ENCODE peak calls at places on chromosomes 4 and X, in ten cellular contexts. D, A, B, V, S, H, L, K, E and Y are unnamed samples.

GRCh38 chr4:135316266-135316779 is 1114.7 kb upstream of the PABPC4L start:
- DNase-seq in D (peak; percentile 4), A (no peak), B (no peak), V (no peak), S (no peak), H (no peak), L (no peak), K (no peak), E (no peak), Y (no peak)

GRCh38 chr4:153233761-153234371 is 29.6 kb downstream of the TRIM2 start:
- DNase-seq in D (peak; percentile 33), A (no peak), B (peak; percentile 31), V (no peak), S (no peak), H (no peak), L (peak; percentile 96), K (no peak), E (no peak), Y (no peak)

GRCh38 chr4:113935190-113935589 is 44.3 kb downstream of the ARSJ start:
- DNase-seq in D (no peak), A (no peak), B (no peak), V (no peak), S (no peak), H (no peak), L (no peak), K (no peak), E (no peak), Y (no peak)

GRCh38 chr4:186746581-186746980 is 22.9 kb upstream of the FAT1 start:
- DNase-seq in D (no peak), A (no peak), B (no peak), V (no peak), S (no peak), H (no peak), L (no peak), K (no peak), E (no peak), Y (no peak)

GRCh38 chr4:31045151-31045550 is 325.0 kb downstream of the PCDH7 start:
- DNase-seq in D (no peak), A (no peak), B (peak; percentile 4), V (no peak), S (no peak), H (no peak), L (no peak), K (no peak), E (no peak), Y (no peak)

GRCh38 chr4:185811509-185812364 is at the start of gene SORBS2:
- DNase-seq in D (peak; percentile 75), A (peak; percentile 92), B (no peak), V (peak; percentile 45), S (no peak), H (peak; percentile 34), L (peak; percentile 58), K (no peak), E (peak; percentile 83), Y (peak; percentile 53)

GRCh38 chrX:41389311-41389888 is 55.4 kb downstream of the DDX3X start:
- DNase-seq in D (no peak), A (no peak), B (no peak), V (no peak), S (no peak), H (no peak), L (no peak), K (no peak), E (no peak), Y (no peak)

GRCh38 chr4:80926446-80926845 is 104.1 kb upstream of the BMP3 start:
- DNase-seq in D (no peak), A (no peak), B (no peak), V (no peak), S (no peak), H (no peak), L (peak; percentile 21), K (no peak), E (no peak), Y (no peak)

GRCh38 chr4:8107146-8107657 is 51.4 kb downstream of the ABLIM2 start:
- DNase-seq in D (no peak), A (no peak), B (no peak), V (no peak), S (no peak), H (no peak), L (no peak), K (no peak), E (no peak), Y (no peak)

GRCh38 chr4:10320130-10320529 is 137.1 kb downstream of the ZNF518B start:
- DNase-seq in D (peak; percentile 17), A (no peak), B (no peak), V (no peak), S (no peak), H (no peak), L (no peak), K (no peak), E (no peak), Y (no peak)

GRCh38 chr4:175443547-175443946 is 368.5 kb downstream of the GPM6A start:
- DNase-seq in D (no peak), A (peak; percentile 39), B (no peak), V (no peak), S (no peak), H (no peak), L (peak; percentile 22), K (no peak), E (no peak), Y (no peak)
- TF ChIP-seq CTCF in D (no peak), A (peak; percentile 56), B (no peak), V (no peak), S (no peak), H (no peak), L (peak; percentile 34), K (no peak), E (no peak), Y (no peak)

DNA sequence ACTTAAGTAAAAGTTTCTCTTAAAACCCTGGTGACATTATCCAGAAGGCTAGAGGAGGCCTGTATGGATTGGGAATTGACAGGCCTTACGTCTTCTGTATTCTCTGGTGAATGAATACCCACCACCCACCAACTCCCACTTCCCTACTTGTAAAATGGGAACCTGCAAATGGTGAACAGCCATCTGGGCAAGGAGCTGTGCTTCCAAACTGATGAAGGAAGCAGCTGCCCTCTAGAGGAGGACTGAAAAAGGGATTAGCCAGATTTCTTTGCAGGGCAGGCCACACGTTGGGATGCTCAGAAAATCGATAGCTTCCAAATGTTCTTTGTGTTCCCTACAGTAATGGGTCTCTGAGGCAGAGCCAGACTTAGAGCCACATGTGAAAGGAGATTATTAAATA is 39.3 kb upstream of the LPAR4 start:
- DNase-seq in D (peak; percentile 9), A (no peak), B (peak; percentile 33), V (no peak), S (no peak), H (no peak), L (peak; percentile 58), K (peak; percentile 16), E (peak; percentile 12), Y (peak; percentile 5)
- TF ChIP-seq CTCF in D (peak; percentile 27), A (peak; percentile 38), B (peak; percentile 24), V (peak; percentile 31), S (no peak), H (peak; percentile 7), L (peak; percentile 63), K (no peak), E (peak; percentile 63), Y (no peak)

GRCh38 chr4:154345359-154345758 is 146.2 kb downstream of the DCHS2 start:
- DNase-seq in D (no peak), A (no peak), B (no peak), V (no peak), S (no peak), H (no peak), L (no peak), K (no peak), E (no peak), Y (no peak)

GRCh38 chr4:154344686-154345085 is 146.9 kb downstream of the DCHS2 start:
- DNase-seq in D (no peak), A (peak; percentile 11), B (no peak), V (peak; percentile 10), S (no peak), H (no peak), L (no peak), K (peak; percentile 42), E (peak; percentile 5), Y (peak; percentile 15)

GRCh38 chr4:154349829-154350228 is 141.8 kb downstream of the DCHS2 start:
- DNase-seq in D (peak; percentile 46), A (peak; percentile 3), B (no peak), V (peak; percentile 7), S (no peak), H (no peak), L (peak; percentile 7), K (no peak), E (peak; percentile 49), Y (no peak)

DNA sequence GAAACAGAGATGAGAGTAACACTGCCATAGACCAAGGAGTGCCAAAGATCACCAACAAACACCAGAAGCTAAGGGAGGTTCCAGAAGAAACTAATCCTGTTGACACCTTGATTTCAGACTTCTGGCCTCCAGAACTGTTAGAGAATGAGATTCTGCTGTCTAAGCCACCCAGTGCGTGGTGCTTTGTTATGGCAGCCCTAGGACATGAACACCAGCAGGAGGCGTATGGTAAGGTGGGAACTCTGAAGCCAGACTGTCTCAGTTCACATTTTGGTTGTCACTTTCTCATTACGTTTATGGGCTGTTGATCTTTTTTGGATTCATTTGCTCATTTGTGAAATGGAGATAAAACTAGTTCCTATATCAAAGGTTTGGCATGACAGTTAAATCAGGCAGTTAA is 142.9 kb downstream of the DCHS2 start:
- DNase-seq in D (no peak), A (peak; percentile 1), B (no peak), V (no peak), S (no peak), H (no peak), L (no peak), K (peak; percentile 12), E (no peak), Y (no peak)
- TF ChIP-seq CTCF in D (no peak), A (peak; percentile 44), B (no peak), V (no peak), S (no peak), H (no peak), L (no peak), K (no peak), E (no peak), Y (no peak)

GRCh38 chr4:5137927-5138326 is 86.6 kb downstream of the STK32B start:
- DNase-seq in D (no peak), A (no peak), B (no peak), V (no peak), S (no peak), H (no peak), L (peak; percentile 2), K (no peak), E (no peak), Y (no peak)
- TF ChIP-seq CTCF in D (no peak), A (no peak), B (no peak), V (no peak), S (no peak), H (no peak), L (no peak), K (no peak), E (no peak), Y (no peak)